ENCODE peak calls at places on chromosomes 12 and 14, in nine cellular contexts. One of them, this sample, is unnamed.

GRCh38 chr12:53756300-53757094 is 4.7 kb upstream of the CISTR start:
- DNase-seq in HFF-Myc: no peak
- DNase-seq in suprapubic skin: no peak
- DNase-seq in neural crest cell: no peak
- DNase-seq in adrenal gland: no peak
- DNase-seq in cardiac muscle cell: no peak
- DNase-seq in Peyer's patch: no peak
- DNase-seq in ovary: no peak
- DNase-seq in mammary epithelial cell: no peak
- DNase-seq in this sample: no peak

GRCh38 chr14:104358528-104359300 is 220.3 kb downstream of the KIF26A start:
- DNase-seq in HFF-Myc: no peak
- DNase-seq in suprapubic skin: peak
- DNase-seq in neural crest cell: no peak
- DNase-seq in adrenal gland: peak
- DNase-seq in cardiac muscle cell: no peak
- DNase-seq in Peyer's patch: peak
- DNase-seq in ovary: no peak
- DNase-seq in mammary epithelial cell: no peak
- DNase-seq in this sample: no peak

GRCh38 chr14:104680806-104681688 is 8.4 kb upstream of the INF2 start:
- DNase-seq in HFF-Myc: no peak
- DNase-seq in suprapubic skin: peak
- DNase-seq in neural crest cell: no peak
- DNase-seq in adrenal gland: peak
- DNase-seq in cardiac muscle cell: peak
- DNase-seq in Peyer's patch: peak
- DNase-seq in ovary: peak
- DNase-seq in mammary epithelial cell: peak
- DNase-seq in this sample: peak

GRCh38 chr12:65640489-65640901 is 183.8 kb upstream of the HMGA2 start:
- DNase-seq in HFF-Myc: no peak
- DNase-seq in suprapubic skin: peak
- DNase-seq in neural crest cell: no peak
- DNase-seq in adrenal gland: no peak
- DNase-seq in cardiac muscle cell: no peak
- DNase-seq in Peyer's patch: no peak
- DNase-seq in ovary: no peak
- DNase-seq in mammary epithelial cell: no peak
- DNase-seq in this sample: no peak

GRCh38 chr14:62307844-62308243 is 545.6 kb downstream of the SNAPC1 start:
- DNase-seq in HFF-Myc: no peak
- DNase-seq in suprapubic skin: no peak
- DNase-seq in neural crest cell: no peak
- DNase-seq in adrenal gland: no peak
- DNase-seq in cardiac muscle cell: no peak
- DNase-seq in Peyer's patch: no peak
- DNase-seq in ovary: no peak
- DNase-seq in mammary epithelial cell: no peak
- DNase-seq in this sample: no peak

GRCh38 chr14:50099335-50099734 is 17.0 kb downstream of the VCPKMT start:
- DNase-seq in HFF-Myc: no peak
- DNase-seq in suprapubic skin: no peak
- DNase-seq in neural crest cell: no peak
- DNase-seq in adrenal gland: no peak
- DNase-seq in cardiac muscle cell: no peak
- DNase-seq in Peyer's patch: peak
- DNase-seq in ovary: no peak
- DNase-seq in mammary epithelial cell: peak
- DNase-seq in this sample: no peak

GRCh38 chr12:68189766-68190700 is 30.5 kb upstream of the IFNG start:
- DNase-seq in HFF-Myc: no peak
- DNase-seq in suprapubic skin: no peak
- DNase-seq in neural crest cell: no peak
- DNase-seq in adrenal gland: no peak
- DNase-seq in cardiac muscle cell: peak
- DNase-seq in Peyer's patch: no peak
- DNase-seq in ovary: no peak
- DNase-seq in mammary epithelial cell: peak
- DNase-seq in this sample: no peak

GRCh38 chr12:97308576-97309198 is 153.9 kb upstream of the RMST start:
- DNase-seq in HFF-Myc: peak
- DNase-seq in suprapubic skin: no peak
- DNase-seq in neural crest cell: peak
- DNase-seq in adrenal gland: no peak
- DNase-seq in cardiac muscle cell: peak
- DNase-seq in Peyer's patch: no peak
- DNase-seq in ovary: no peak
- DNase-seq in mammary epithelial cell: peak
- DNase-seq in this sample: no peak

GRCh38 chr12:131370791-131371579 is 339.9 kb upstream of the SFSWAP start:
- DNase-seq in HFF-Myc: no peak
- DNase-seq in suprapubic skin: peak
- DNase-seq in neural crest cell: no peak
- DNase-seq in adrenal gland: no peak
- DNase-seq in cardiac muscle cell: no peak
- DNase-seq in Peyer's patch: no peak
- DNase-seq in ovary: no peak
- DNase-seq in mammary epithelial cell: no peak
- DNase-seq in this sample: no peak

GRCh38 chr12:6361834-6362233 is 13.5 kb downstream of the SCNN1A start:
- DNase-seq in HFF-Myc: no peak
- DNase-seq in suprapubic skin: peak
- DNase-seq in neural crest cell: no peak
- DNase-seq in adrenal gland: peak
- DNase-seq in cardiac muscle cell: no peak
- DNase-seq in Peyer's patch: peak
- DNase-seq in ovary: no peak
- DNase-seq in mammary epithelial cell: no peak
- DNase-seq in this sample: no peak

GRCh38 chr12:9509464-9510166 is 98.1 kb downstream of the KLRB1 start:
- DNase-seq in HFF-Myc: no peak
- DNase-seq in suprapubic skin: no peak
- DNase-seq in neural crest cell: no peak
- DNase-seq in adrenal gland: peak
- DNase-seq in cardiac muscle cell: peak
- DNase-seq in Peyer's patch: no peak
- DNase-seq in ovary: no peak
- DNase-seq in mammary epithelial cell: peak
- DNase-seq in this sample: no peak

GRCh38 chr12:563250-563781 is 99.9 kb downstream of the NINJ2 start:
- DNase-seq in HFF-Myc: no peak
- DNase-seq in suprapubic skin: no peak
- DNase-seq in neural crest cell: no peak
- DNase-seq in adrenal gland: no peak
- DNase-seq in cardiac muscle cell: no peak
- DNase-seq in Peyer's patch: no peak
- DNase-seq in ovary: no peak
- DNase-seq in mammary epithelial cell: peak
- DNase-seq in this sample: no peak

GRCh38 chr12:53100466-53101151 is 2.7 kb upstream of the SOAT2 start:
- DNase-seq in HFF-Myc: no peak
- DNase-seq in suprapubic skin: peak
- DNase-seq in neural crest cell: no peak
- DNase-seq in adrenal gland: no peak
- DNase-seq in cardiac muscle cell: no peak
- DNase-seq in Peyer's patch: no peak
- DNase-seq in ovary: no peak
- DNase-seq in mammary epithelial cell: no peak
- DNase-seq in this sample: no peak

GRCh38 chr12:32039341-32039740 is 67.3 kb upstream of the BICD1 start:
- DNase-seq in HFF-Myc: no peak
- DNase-seq in suprapubic skin: no peak
- DNase-seq in neural crest cell: peak
- DNase-seq in adrenal gland: no peak
- DNase-seq in cardiac muscle cell: peak
- DNase-seq in Peyer's patch: no peak
- DNase-seq in ovary: peak
- DNase-seq in mammary epithelial cell: no peak
- DNase-seq in this sample: no peak

GRCh38 chr12:57735952-57736742 is 2.4 kb downstream of the AGAP2 start:
- DNase-seq in HFF-Myc: no peak
- DNase-seq in suprapubic skin: no peak
- DNase-seq in neural crest cell: peak
- DNase-seq in adrenal gland: no peak
- DNase-seq in cardiac muscle cell: peak
- DNase-seq in Peyer's patch: peak
- DNase-seq in ovary: peak
- DNase-seq in mammary epithelial cell: peak
- DNase-seq in this sample: no peak
- TF ChIP-seq CTCF in HFF-Myc: peak
- TF ChIP-seq CTCF in suprapubic skin: no peak
- TF ChIP-seq CTCF in neural crest cell: peak
- TF ChIP-seq CTCF in adrenal gland: peak
- TF ChIP-seq CTCF in cardiac muscle cell: peak
- TF ChIP-seq CTCF in Peyer's patch: no peak
- TF ChIP-seq CTCF in ovary: no peak
- TF ChIP-seq CTCF in mammary epithelial cell: peak
- TF ChIP-seq CTCF in this sample: no peak

DNA sequence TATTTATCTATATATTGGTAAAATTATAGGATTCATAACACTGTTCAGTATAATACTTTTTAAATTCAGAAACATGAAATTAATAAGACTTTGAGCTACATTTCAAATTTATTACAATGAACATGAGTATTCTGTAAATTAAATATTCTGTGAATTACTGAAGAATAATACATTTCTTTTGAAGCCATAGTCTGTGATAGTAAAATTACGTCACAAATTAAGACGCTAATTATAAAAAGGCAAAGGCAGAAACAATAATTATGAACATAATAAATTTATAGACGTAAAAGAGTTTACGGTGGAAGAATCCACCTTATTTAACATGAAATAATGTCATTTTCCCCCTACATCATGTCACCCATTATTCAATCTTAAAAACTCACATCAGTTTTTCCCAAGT is 118.9 kb downstream of the NOVA1 start:
- DNase-seq in HFF-Myc: no peak
- DNase-seq in suprapubic skin: no peak
- DNase-seq in neural crest cell: no peak
- DNase-seq in adrenal gland: no peak
- DNase-seq in cardiac muscle cell: no peak
- DNase-seq in Peyer's patch: no peak
- DNase-seq in ovary: no peak
- DNase-seq in mammary epithelial cell: no peak
- DNase-seq in this sample: no peak
- TF ChIP-seq CTCF in HFF-Myc: no peak
- TF ChIP-seq CTCF in suprapubic skin: no peak
- TF ChIP-seq CTCF in neural crest cell: no peak
- TF ChIP-seq CTCF in adrenal gland: no peak
- TF ChIP-seq CTCF in cardiac muscle cell: no peak
- TF ChIP-seq CTCF in Peyer's patch: no peak
- TF ChIP-seq CTCF in ovary: no peak
- TF ChIP-seq CTCF in mammary epithelial cell: no peak
- TF ChIP-seq CTCF in this sample: no peak

GRCh38 chr14:77199590-77199989 is 18.0 kb downstream of the TMEM63C start:
- DNase-seq in HFF-Myc: no peak
- DNase-seq in suprapubic skin: no peak
- DNase-seq in neural crest cell: no peak
- DNase-seq in adrenal gland: no peak
- DNase-seq in cardiac muscle cell: no peak
- DNase-seq in Peyer's patch: no peak
- DNase-seq in ovary: no peak
- DNase-seq in mammary epithelial cell: no peak
- DNase-seq in this sample: no peak
- TF ChIP-seq CTCF in HFF-Myc: no peak
- TF ChIP-seq CTCF in suprapubic skin: no peak
- TF ChIP-seq CTCF in neural crest cell: no peak
- TF ChIP-seq CTCF in adrenal gland: no peak
- TF ChIP-seq CTCF in cardiac muscle cell: no peak
- TF ChIP-seq CTCF in Peyer's patch: no peak
- TF ChIP-seq CTCF in ovary: no peak
- TF ChIP-seq CTCF in mammary epithelial cell: no peak
- TF ChIP-seq CTCF in this sample: no peak

GRCh38 chr12:21940549-21940948 is 677 bp downstream of the ABCC9 start:
- DNase-seq in HFF-Myc: no peak
- DNase-seq in suprapubic skin: no peak
- DNase-seq in neural crest cell: no peak
- DNase-seq in adrenal gland: no peak
- DNase-seq in cardiac muscle cell: no peak
- DNase-seq in Peyer's patch: no peak
- DNase-seq in ovary: no peak
- DNase-seq in mammary epithelial cell: no peak
- DNase-seq in this sample: no peak

GRCh38 chr12:21940972-21941521 is at the start of gene ABCC9:
- DNase-seq in HFF-Myc: no peak
- DNase-seq in suprapubic skin: peak
- DNase-seq in neural crest cell: peak
- DNase-seq in adrenal gland: peak
- DNase-seq in cardiac muscle cell: peak
- DNase-seq in Peyer's patch: no peak
- DNase-seq in ovary: peak
- DNase-seq in mammary epithelial cell: no peak
- DNase-seq in this sample: no peak

GRCh38 chr12:21942377-21942703 is 1.1 kb upstream of the ABCC9 start:
- DNase-seq in HFF-Myc: no peak
- DNase-seq in suprapubic skin: no peak
- DNase-seq in neural crest cell: no peak
- DNase-seq in adrenal gland: no peak
- DNase-seq in cardiac muscle cell: no peak
- DNase-seq in Peyer's patch: no peak
- DNase-seq in ovary: no peak
- DNase-seq in mammary epithelial cell: no peak
- DNase-seq in this sample: no peak

GRCh38 chr12:21939435-21939834 is 1.8 kb downstream of the ABCC9 start:
- DNase-seq in HFF-Myc: no peak
- DNase-seq in suprapubic skin: no peak
- DNase-seq in neural crest cell: no peak
- DNase-seq in adrenal gland: no peak
- DNase-seq in cardiac muscle cell: no peak
- DNase-seq in Peyer's patch: no peak
- DNase-seq in ovary: no peak
- DNase-seq in mammary epithelial cell: no peak
- DNase-seq in this sample: no peak

DNA sequence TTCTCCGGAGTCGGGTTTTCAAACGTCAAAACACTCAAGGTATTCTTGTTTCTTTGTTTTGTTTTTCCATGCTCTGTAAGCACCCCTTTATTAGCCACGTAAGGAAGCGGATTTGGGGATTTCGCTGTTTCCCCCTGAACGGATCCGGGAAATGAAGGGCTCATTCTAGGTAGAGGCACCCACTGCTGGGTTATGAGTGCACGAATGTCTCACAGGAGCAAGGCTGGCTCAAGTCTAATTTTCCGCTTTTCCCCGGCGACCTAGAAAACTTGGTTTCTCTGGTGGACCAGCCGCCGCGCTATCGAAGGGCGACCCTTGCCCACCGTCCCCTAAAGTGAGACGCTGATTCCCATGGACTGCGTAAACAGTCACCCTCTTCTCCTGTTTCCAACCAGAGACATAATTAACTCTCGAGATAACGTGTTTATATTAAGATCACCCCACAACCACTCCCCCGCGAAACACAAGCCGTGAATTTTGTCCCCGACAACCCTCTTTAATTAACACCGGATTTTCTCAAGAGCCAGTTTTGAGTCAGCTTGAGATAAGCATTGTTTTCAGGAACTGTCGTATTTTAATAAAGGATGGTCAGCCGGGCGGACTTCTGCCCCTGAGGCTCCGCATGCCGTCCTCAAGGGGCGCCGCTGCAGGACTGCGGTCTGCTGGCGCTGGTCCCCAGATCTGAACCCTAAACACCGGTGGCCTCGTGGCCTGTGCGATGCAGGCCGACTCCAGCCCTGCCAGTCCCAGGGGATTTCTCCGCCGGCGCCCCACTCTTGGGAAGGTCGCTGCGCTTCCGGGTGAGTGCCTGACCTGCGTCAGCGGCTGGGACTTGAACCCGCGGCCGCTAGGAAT is 523 bp upstream of the ABCC9 start:
- DNase-seq in HFF-Myc: no peak
- DNase-seq in suprapubic skin: peak
- DNase-seq in neural crest cell: peak
- DNase-seq in adrenal gland: peak
- DNase-seq in cardiac muscle cell: peak
- DNase-seq in Peyer's patch: no peak
- DNase-seq in ovary: peak
- DNase-seq in mammary epithelial cell: no peak
- DNase-seq in this sample: no peak
- TF ChIP-seq CTCF in HFF-Myc: peak
- TF ChIP-seq CTCF in suprapubic skin: no peak
- TF ChIP-seq CTCF in neural crest cell: peak
- TF ChIP-seq CTCF in adrenal gland: peak
- TF ChIP-seq CTCF in cardiac muscle cell: peak
- TF ChIP-seq CTCF in Peyer's patch: peak
- TF ChIP-seq CTCF in ovary: peak
- TF ChIP-seq CTCF in mammary epithelial cell: no peak
- TF ChIP-seq CTCF in this sample: peak